ENCODE peak calls at places on chromosomes 4 and X, in ten cellular contexts. W is left lung; F is H1; J is psoas muscle; D is uterus; I is ovary; Z is naive thymus-derived CD4-positive, alpha-beta T cell; Q is PC-3; B is mammary epithelial cell; C is body of pancreas. S is an unnamed sample. For H3K4me1, the result is how much of the 10 kb centered on the place peaks cover.

GRCh38 chrX:43278440-43278839 is 377.7 kb upstream of the MAOA start:
- DNase-seq in W (no peak), D (no peak), B (no peak), C (no peak), J (no peak), I (no peak), F (no peak), Q (no peak), Z (no peak), S (no peak)

GRCh38 chr4:142452132-142452855 is 393.8 kb downstream of the INPP4B start:
- DNase-seq in J (no peak), I (no peak), W (no peak), F (no peak), Q (peak), C (no peak), B (peak), Z (no peak), D (no peak), S (peak)

GRCh38 chr4:110480741-110481271 is 4.9 kb downstream of the ENPEP start:
- DNase-seq in W (no peak), Z (no peak), Q (no peak), F (no peak), I (no peak), B (no peak), C (no peak), J (no peak), D (no peak), S (no peak)

GRCh38 chrX:71637848-71638247 is 19.5 kb upstream of the CXCR3 start:
- DNase-seq in C (no peak), B (no peak), W (no peak), I (no peak), Q (peak), J (no peak), Z (no peak), D (no peak), F (no peak), S (no peak)

GRCh38 chrX:71117358-71117757 is 1.0 kb upstream of the MED12 start:
- DNase-seq in J (no peak), F (no peak), Q (no peak), Z (no peak), W (no peak), C (no peak), B (no peak), I (no peak), D (no peak), S (no peak)

GRCh38 chr4:99156992-99157391 is 12.9 kb upstream of the ADH4 start:
- DNase-seq in B (no peak), F (no peak), Z (no peak), Q (no peak), J (no peak), D (no peak), W (no peak), I (no peak), C (no peak), S (no peak)

GRCh38 chr4:151541438-151542071 is 132.6 kb downstream of the FHIP1A start:
- DNase-seq in W (no peak), B (peak), Q (peak), Z (no peak), J (no peak), F (no peak), C (no peak), I (no peak), D (peak), S (peak)

GRCh38 chr4:89531932-89532640 is 224.5 kb upstream of the GPRIN3 start:
- DNase-seq in Q (no peak), J (no peak), B (no peak), F (no peak), I (no peak), Z (no peak), C (no peak), W (no peak), D (no peak), S (no peak)

GRCh38 chr4:81666491-81666890 is 194.8 kb upstream of the RASGEF1B start:
- DNase-seq in F (no peak), W (no peak), J (no peak), Z (no peak), I (no peak), C (no peak), D (no peak), Q (no peak), B (peak), S (no peak)

GRCh38 chr4:25020240-25020639 is 10.5 kb downstream of the LGI2 start:
- DNase-seq in F (no peak), W (no peak), B (peak), J (no peak), C (no peak), I (no peak), Z (no peak), Q (peak), D (no peak), S (peak)

GRCh38 chrX:105610401-105610800 is 211.9 kb upstream of the NRK start:
- DNase-seq in I (no peak), B (peak), F (no peak), Z (no peak), D (no peak), Q (peak), J (no peak), C (no peak), W (no peak), S (peak)

GRCh38 chrX:50723006-50723405 is 91.0 kb downstream of the SHROOM4 start:
- DNase-seq in J (no peak), B (no peak), Z (no peak), Q (peak), C (no peak), W (no peak), I (no peak), F (no peak), D (no peak), S (peak)

GRCh38 chrX:39640866-39641265 is 456.9 kb downstream of the BCOR start:
- DNase-seq in D (no peak), J (no peak), Z (no peak), F (no peak), I (no peak), Q (no peak), W (no peak), C (no peak), B (no peak), S (no peak)

GRCh38 chrX:39643533-39643932 is 454.2 kb downstream of the BCOR start:
- DNase-seq in F (no peak), Q (no peak), J (no peak), D (no peak), C (no peak), W (no peak), Z (no peak), B (no peak), I (no peak), S (no peak)

GRCh38 chrX:39648548-39649254 is 449.1 kb downstream of the BCOR start:
- DNase-seq in B (no peak), F (no peak), J (no peak), Q (no peak), Z (no peak), I (no peak), W (no peak), C (no peak), D (no peak), S (no peak)

GRCh38 chrX:39642071-39642470 is 455.7 kb downstream of the BCOR start:
- DNase-seq in C (peak), Q (no peak), F (no peak), W (no peak), J (no peak), B (no peak), Z (no peak), I (peak), D (no peak), S (no peak)

GRCh38 chrX:39645059-39645895 is 452.5 kb downstream of the BCOR start:
- DNase-seq in C (peak), F (no peak), D (peak), Q (peak), J (peak), I (peak), W (peak), Z (no peak), B (peak), S (no peak)
- H3K27ac ChIP-seq in C (no peak), F (no peak), D (peak), Q (no peak), J (peak), I (no peak), W (no peak), Z (no peak), B (no peak), S (no peak)

GRCh38 chr4:168846414-168846813 is 163.6 kb downstream of the CBR4 start:
- DNase-seq in W (no peak), Z (no peak), C (no peak), F (no peak), J (no peak), Q (no peak), I (no peak), D (no peak), B (no peak), S (no peak)
- H3K4me1 ChIP-seq in W (under half), Z (under half), C (under half), F (under half), J (half or more), Q (under half), I (under half), D (under half), B (half or more), S (half or more)

DNA sequence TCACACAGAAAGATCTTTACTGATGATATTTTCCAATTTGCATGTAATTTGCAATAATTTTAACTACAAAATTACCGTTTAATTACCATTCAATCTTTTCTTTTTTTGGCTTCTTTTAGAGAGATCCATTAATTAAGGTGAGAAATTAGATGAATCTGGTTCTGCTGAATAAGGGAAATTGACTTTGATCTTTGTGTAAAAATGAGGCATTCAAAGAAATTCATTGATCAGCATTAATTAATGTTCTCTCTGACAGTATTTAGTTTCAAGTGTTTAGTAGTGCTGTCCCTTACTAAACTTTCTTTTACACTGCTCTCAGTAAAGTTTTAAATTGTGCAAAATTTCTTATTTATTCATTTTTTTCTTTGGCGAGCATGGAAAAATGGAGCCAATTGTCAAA is 97.2 kb upstream of the KCTD8 start:
- DNase-seq in B (no peak), Q (no peak), J (no peak), W (no peak), I (no peak), Z (no peak), F (no peak), C (no peak), D (no peak), S (no peak)
- H3K27ac ChIP-seq in B (no peak), Q (no peak), J (no peak), W (no peak), I (no peak), Z (no peak), F (no peak), C (no peak), D (no peak), S (no peak)

GRCh38 chr4:675036-675804 is 878 bp downstream of the MYL5 start:
- DNase-seq in Q (no peak), Z (no peak), B (no peak), W (no peak), C (no peak), F (no peak), J (no peak), I (peak), D (no peak), S (no peak)

GRCh38 chr4:678331-678734 is 4.0 kb downstream of the MYL5 start:
- DNase-seq in Q (no peak), B (no peak), J (no peak), I (no peak), F (no peak), W (no peak), D (no peak), Z (no peak), C (no peak), S (no peak)

GRCh38 chr4:677431-678293 is 3.3 kb downstream of the MYL5 start:
- DNase-seq in F (no peak), Z (no peak), W (no peak), D (no peak), B (peak), J (no peak), C (no peak), I (no peak), Q (peak), S (peak)

GRCh38 chr4:675980-676870 is 1.9 kb downstream of the MYL5 start:
- DNase-seq in B (no peak), D (no peak), F (no peak), Z (no peak), W (no peak), I (no peak), J (no peak), Q (no peak), C (no peak), S (no peak)

GRCh38 chr4:676871-677235 is 2.5 kb downstream of the MYL5 start:
- DNase-seq in J (no peak), B (no peak), Q (no peak), W (no peak), Z (no peak), I (no peak), D (no peak), F (no peak), C (no peak), S (no peak)
- H3K4me1 ChIP-seq in J (half or more), B (under half), Q (under half), W (under half), Z (under half), I (under half), D (under half), F (under half), C (half or more), S (under half)

GRCh38 chr4:181541396-181541795 is 701.8 kb upstream of the TENM3 start:
- DNase-seq in Q (no peak), F (no peak), C (no peak), J (no peak), Z (no peak), B (peak), W (no peak), I (no peak), D (no peak), S (no peak)
- H3K27ac ChIP-seq in Q (no peak), F (no peak), C (no peak), J (no peak), Z (no peak), B (no peak), W (no peak), I (no peak), D (no peak), S (no peak)

S was measured in foreskin keratinocyte.